ENCODE peak calls at places on chromosomes 11 and 22, in eight cellular contexts. D is GM13977; F is caudate nucleus; P is NCI-H1092; K is NCI-H2081 treated with DMSO at 0.1 percent for 48 hours; Q is activated CD4-positive, CD25-positive, alpha-beta regulatory T cell treated with anti-CD3 and anti-CD28 coated beads, Interleukin-2, amount 50 U/mL, for 16 hours; O is renal cortical epithelial cell; Z is sciatic nerve. T is an unnamed sample.

GRCh38 chr22:31646186-31647019 is 15.6 kb downstream of the PISD start:
- DNase-seq in O (peak), P (no peak), F (no peak), Q (no peak), D (peak), K (no peak), Z (no peak), T (peak)

GRCh38 chr11:2795491-2795991 is 90.0 kb downstream of the CDKN1C start:
- DNase-seq in Q (no peak), F (no peak), P (no peak), O (no peak), Z (peak), D (no peak), K (no peak), T (no peak)

GRCh38 chr11:65928667-65929066 is 9.4 kb downstream of the DRAP1 start:
- DNase-seq in D (no peak), Q (no peak), P (no peak), F (no peak), Z (no peak), K (no peak), O (no peak), T (no peak)

GRCh38 chr22:49372530-49373288 is 455.0 kb downstream of the BRD1 start:
- DNase-seq in K (no peak), P (no peak), Q (no peak), F (no peak), D (no peak), Z (peak), O (no peak), T (no peak)

GRCh38 chr11:111514216-111515031 is at the start of gene HOATZ:
- DNase-seq in D (no peak), Q (no peak), Z (no peak), P (no peak), K (no peak), O (no peak), F (no peak), T (no peak)

GRCh38 chr11:69465236-69466000 is 16.0 kb upstream of the LINC01488 start:
- DNase-seq in O (no peak), F (no peak), Z (no peak), D (no peak), P (no peak), K (no peak), Q (no peak), T (peak)

GRCh38 chr11:59866397-59866796 is at the start of gene TCN1:
- DNase-seq in K (no peak), D (no peak), Z (no peak), F (no peak), O (peak), Q (no peak), P (no peak), T (peak)

GRCh38 chr11:69501891-69502860 is 20.7 kb downstream of the LINC01488 start:
- DNase-seq in O (no peak), F (no peak), Z (peak), D (no peak), Q (no peak), P (peak), K (no peak), T (no peak)

GRCh38 chr22:40348025-40348658 is 1.8 kb downstream of the ADSL start:
- DNase-seq in Q (peak), P (no peak), O (peak), Z (peak), F (peak), K (no peak), D (peak), T (no peak)

GRCh38 chr22:31625661-31626426 is 36.2 kb downstream of the PISD start:
- DNase-seq in Q (no peak), Z (peak), P (no peak), O (no peak), K (no peak), F (peak), D (no peak), T (no peak)

GRCh38 chr11:130573767-130574166 is 125.3 kb downstream of the ADAMTS15 start:
- DNase-seq in P (no peak), F (no peak), D (no peak), Q (no peak), K (no peak), Z (no peak), O (no peak), T (peak)

GRCh38 chr11:12756101-12756500 is 81.9 kb downstream of the TEAD1 start:
- DNase-seq in F (no peak), K (peak), D (no peak), P (peak), Z (no peak), Q (no peak), O (no peak), T (no peak)

GRCh38 chr22:46078241-46079092 is 71.9 kb upstream of the PPARA start:
- DNase-seq in D (no peak), O (peak), F (peak), Q (no peak), K (no peak), P (no peak), Z (peak), T (peak)

GRCh38 chr22:33888821-33889220 is 31.5 kb downstream of the LARGE1 start:
- DNase-seq in O (no peak), D (no peak), Z (no peak), K (no peak), P (no peak), Q (no peak), F (no peak), T (no peak)

GRCh38 chr11:75745807-75746206 is 22.8 kb upstream of the DGAT2 start:
- DNase-seq in O (no peak), D (no peak), K (no peak), Z (no peak), Q (no peak), P (no peak), F (no peak), T (no peak)

GRCh38 chr11:6633422-6634408 is 14.5 kb upstream of the TPP1 start:
- DNase-seq in Z (no peak), O (no peak), Q (no peak), P (no peak), D (no peak), K (no peak), F (no peak), T (no peak)

GRCh38 chr22:40237241-40237640 is 59.5 kb downstream of the TNRC6B start:
- DNase-seq in F (no peak), P (no peak), O (no peak), Z (no peak), Q (no peak), K (no peak), D (peak), T (no peak)

GRCh38 chr11:112881461-112881860 is 79.8 kb upstream of the NCAM1 start:
- DNase-seq in P (peak), O (peak), F (peak), Z (peak), K (peak), D (no peak), Q (no peak), T (peak)

GRCh38 chr11:119934866-119935265 is 203.0 kb downstream of the TRIM29 start:
- DNase-seq in D (no peak), O (no peak), P (no peak), Z (no peak), K (no peak), Q (no peak), F (no peak), T (no peak)

GRCh38 chr11:60718524-60719316 is 5.8 kb upstream of the MS4A18 start:
- DNase-seq in P (no peak), Z (no peak), O (no peak), D (no peak), K (no peak), Q (no peak), F (no peak), T (no peak)

GRCh38 chr22:47563406-47564157 is 801.1 kb downstream of the TBC1D22A start:
- DNase-seq in P (no peak), F (no peak), K (no peak), D (no peak), O (no peak), Q (no peak), Z (no peak), T (no peak)

GRCh38 chr22:36823177-36823839 is 6.5 kb upstream of the PVALB start:
- DNase-seq in D (no peak), O (no peak), F (no peak), P (no peak), Q (no peak), K (no peak), Z (no peak), T (no peak)

GRCh38 chr22:44172370-44173108 is 8.2 kb upstream of the PARVG start:
- DNase-seq in K (peak), Z (peak), P (no peak), O (no peak), D (peak), Q (no peak), F (peak), T (no peak)

GRCh38 chr11:86632499-86633269 is 39.7 kb downstream of the ME3 start:
- DNase-seq in F (no peak), Q (no peak), Z (no peak), D (no peak), O (peak), K (no peak), P (no peak), T (peak)

GRCh38 chr22:17845340-17845739 is 71.1 kb upstream of the BID start:
- DNase-seq in Z (no peak), O (peak), F (no peak), P (no peak), Q (no peak), K (no peak), D (no peak), T (peak)

GRCh38 chr11:73652046-73652730 is 5.8 kb downstream of the PLEKHB1 start:
- DNase-seq in Q (no peak), P (no peak), K (no peak), Z (peak), D (peak), F (peak), O (no peak), T (no peak)

GRCh38 chr11:28040384-28040783 is 67.6 kb downstream of the KIF18A start:
- DNase-seq in O (no peak), P (no peak), Q (no peak), F (no peak), D (no peak), K (no peak), Z (no peak), T (no peak)

GRCh38 chr11:103013426-103013825 is 57.9 kb upstream of the MMP13 start:
- DNase-seq in D (no peak), F (no peak), O (peak), Z (no peak), K (no peak), P (no peak), Q (no peak), T (no peak)

GRCh38 chr22:25655536-25655935 is 86.5 kb upstream of the MYO18B start:
- DNase-seq in F (no peak), K (no peak), D (no peak), Q (no peak), O (no peak), Z (no peak), P (no peak), T (no peak)

GRCh38 chr22:21780259-21780658 is 44.7 kb upstream of the YPEL1 start:
- DNase-seq in O (no peak), P (no peak), Q (no peak), F (no peak), D (no peak), Z (no peak), K (no peak), T (no peak)

GRCh38 chr11:7892751-7893356 is 38.2 kb downstream of the OR10A6 start:
- DNase-seq in D (peak), F (no peak), P (no peak), Q (no peak), O (peak), Z (no peak), K (peak), T (peak)